ENCODE peak calls at places on chromosome 19, in eight cellular contexts. One of them, this sample, is unnamed.

GRCh38 chr19:35446194-35446593 is 1.9 kb upstream of the FFAR2 start:
- DNase-seq in AG04449: no peak
- DNase-seq in A673: no peak
- DNase-seq in tibial artery: no peak
- DNase-seq in choroid plexus epithelial cell: no peak
- DNase-seq in PC-3: no peak
- DNase-seq in astrocyte: no peak
- DNase-seq in GM13976: peak
- DNase-seq in this sample: no peak

GRCh38 chr19:7833225-7834156 is 3.5 kb downstream of the EVI5L start:
- DNase-seq in AG04449: no peak
- DNase-seq in A673: peak
- DNase-seq in tibial artery: no peak
- DNase-seq in choroid plexus epithelial cell: peak
- DNase-seq in PC-3: peak
- DNase-seq in astrocyte: peak
- DNase-seq in GM13976: no peak
- DNase-seq in this sample: no peak

GRCh38 chr19:51729781-51730180 is 6.0 kb upstream of the HAS1 start:
- DNase-seq in AG04449: no peak
- DNase-seq in A673: no peak
- DNase-seq in tibial artery: no peak
- DNase-seq in choroid plexus epithelial cell: no peak
- DNase-seq in PC-3: no peak
- DNase-seq in astrocyte: no peak
- DNase-seq in GM13976: no peak
- DNase-seq in this sample: no peak

GRCh38 chr19:51460164-51460992 is 2.1 kb upstream of the SIGLEC8 start:
- DNase-seq in AG04449: no peak
- DNase-seq in A673: peak
- DNase-seq in tibial artery: no peak
- DNase-seq in choroid plexus epithelial cell: peak
- DNase-seq in PC-3: peak
- DNase-seq in astrocyte: no peak
- DNase-seq in GM13976: no peak
- DNase-seq in this sample: peak

GRCh38 chr19:5504115-5504514 is 48.9 kb downstream of the ZNRF4 start:
- DNase-seq in AG04449: no peak
- DNase-seq in A673: no peak
- DNase-seq in tibial artery: no peak
- DNase-seq in choroid plexus epithelial cell: no peak
- DNase-seq in PC-3: peak
- DNase-seq in astrocyte: no peak
- DNase-seq in GM13976: no peak
- DNase-seq in this sample: no peak

GRCh38 chr19:7492142-7493055 is 3.6 kb upstream of the PEX11G start:
- DNase-seq in AG04449: no peak
- DNase-seq in A673: no peak
- DNase-seq in tibial artery: no peak
- DNase-seq in choroid plexus epithelial cell: peak
- DNase-seq in PC-3: no peak
- DNase-seq in astrocyte: no peak
- DNase-seq in GM13976: no peak
- DNase-seq in this sample: peak

GRCh38 chr19:13717194-13717643 is 47.1 kb upstream of the MRI1 start:
- DNase-seq in AG04449: no peak
- DNase-seq in A673: no peak
- DNase-seq in tibial artery: no peak
- DNase-seq in choroid plexus epithelial cell: no peak
- DNase-seq in PC-3: peak
- DNase-seq in astrocyte: peak
- DNase-seq in GM13976: no peak
- DNase-seq in this sample: no peak

GRCh38 chr19:57830071-57830602 is at the start of gene ZNF587B:
- DNase-seq in AG04449: no peak
- DNase-seq in A673: peak
- DNase-seq in tibial artery: peak
- DNase-seq in choroid plexus epithelial cell: peak
- DNase-seq in PC-3: peak
- DNase-seq in astrocyte: peak
- DNase-seq in GM13976: no peak
- DNase-seq in this sample: peak

GRCh38 chr19:11005521-11005920 is 44.7 kb downstream of the SMARCA4 start:
- DNase-seq in AG04449: no peak
- DNase-seq in A673: no peak
- DNase-seq in tibial artery: no peak
- DNase-seq in choroid plexus epithelial cell: no peak
- DNase-seq in PC-3: no peak
- DNase-seq in astrocyte: no peak
- DNase-seq in GM13976: no peak
- DNase-seq in this sample: no peak

GRCh38 chr19:30799854-30800755 is 427.9 kb downstream of the ZNF536 start:
- DNase-seq in AG04449: no peak
- DNase-seq in A673: no peak
- DNase-seq in tibial artery: peak
- DNase-seq in choroid plexus epithelial cell: no peak
- DNase-seq in PC-3: no peak
- DNase-seq in astrocyte: no peak
- DNase-seq in GM13976: no peak
- DNase-seq in this sample: no peak

GRCh38 chr19:31874313-31874712 is 471.1 kb upstream of the ZNF507 start:
- DNase-seq in AG04449: no peak
- DNase-seq in A673: no peak
- DNase-seq in tibial artery: no peak
- DNase-seq in choroid plexus epithelial cell: no peak
- DNase-seq in PC-3: no peak
- DNase-seq in astrocyte: no peak
- DNase-seq in GM13976: no peak
- DNase-seq in this sample: no peak

GRCh38 chr19:7230826-7231225 is 63.4 kb downstream of the INSR start:
- DNase-seq in AG04449: no peak
- DNase-seq in A673: no peak
- DNase-seq in tibial artery: peak
- DNase-seq in choroid plexus epithelial cell: no peak
- DNase-seq in PC-3: no peak
- DNase-seq in astrocyte: no peak
- DNase-seq in GM13976: no peak
- DNase-seq in this sample: no peak

GRCh38 chr19:6092329-6093286 is 17.7 kb downstream of the RFX2 start:
- DNase-seq in AG04449: no peak
- DNase-seq in A673: peak
- DNase-seq in tibial artery: peak
- DNase-seq in choroid plexus epithelial cell: peak
- DNase-seq in PC-3: peak
- DNase-seq in astrocyte: peak
- DNase-seq in GM13976: no peak
- DNase-seq in this sample: peak

DNA sequence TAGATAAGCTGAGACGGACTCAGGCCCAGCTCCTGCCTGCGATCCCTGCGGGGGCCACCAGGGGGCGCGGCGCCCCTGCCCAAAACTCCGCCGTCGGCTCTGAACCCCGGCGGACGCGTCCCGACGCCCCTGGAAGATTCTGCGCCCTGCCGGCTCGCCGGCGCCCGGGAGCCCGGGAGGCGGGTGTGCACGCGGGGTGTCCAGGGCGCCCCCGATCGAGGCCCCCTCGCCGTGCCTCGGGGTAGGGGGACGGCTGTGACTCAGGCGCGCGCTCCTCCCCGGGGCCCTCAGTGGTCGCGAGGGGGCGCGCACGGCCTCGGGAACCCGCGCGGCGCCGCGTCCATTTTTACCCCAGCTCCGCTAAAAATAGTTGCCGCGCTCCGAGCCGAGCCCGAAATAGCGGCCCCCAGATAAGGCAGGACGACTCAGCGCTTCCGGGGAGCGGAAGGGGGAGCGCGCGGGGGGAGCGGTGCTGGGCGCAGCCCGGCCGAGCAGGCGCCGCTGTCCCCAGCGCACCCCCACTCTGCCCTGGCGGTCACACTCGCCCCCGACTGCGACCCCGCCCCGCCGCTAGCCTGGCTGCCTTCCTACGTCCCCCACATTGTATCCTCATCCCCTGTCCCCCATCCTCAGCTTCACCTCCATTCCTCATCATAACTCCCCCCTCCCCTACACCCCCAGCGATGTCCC is 16.0 kb upstream of the ERCC1 start:
- DNase-seq in AG04449: no peak
- DNase-seq in A673: peak
- DNase-seq in tibial artery: peak
- DNase-seq in choroid plexus epithelial cell: peak
- DNase-seq in PC-3: peak
- DNase-seq in astrocyte: peak
- DNase-seq in GM13976: peak
- DNase-seq in this sample: peak
- TF ChIP-seq CTCF in AG04449: peak
- TF ChIP-seq CTCF in A673: peak
- TF ChIP-seq CTCF in tibial artery: peak
- TF ChIP-seq CTCF in choroid plexus epithelial cell: peak
- TF ChIP-seq CTCF in PC-3: peak
- TF ChIP-seq CTCF in astrocyte: peak
- TF ChIP-seq CTCF in GM13976: peak
- TF ChIP-seq CTCF in this sample: peak

GRCh38 chr19:39356073-39356472 is 13.9 kb downstream of the SAMD4B start:
- DNase-seq in AG04449: no peak
- DNase-seq in A673: no peak
- DNase-seq in tibial artery: no peak
- DNase-seq in choroid plexus epithelial cell: no peak
- DNase-seq in PC-3: no peak
- DNase-seq in astrocyte: no peak
- DNase-seq in GM13976: no peak
- DNase-seq in this sample: no peak
- TF ChIP-seq CTCF in AG04449: no peak
- TF ChIP-seq CTCF in A673: no peak
- TF ChIP-seq CTCF in tibial artery: no peak
- TF ChIP-seq CTCF in choroid plexus epithelial cell: no peak
- TF ChIP-seq CTCF in PC-3: no peak
- TF ChIP-seq CTCF in astrocyte: no peak
- TF ChIP-seq CTCF in GM13976: no peak
- TF ChIP-seq CTCF in this sample: no peak

GRCh38 chr19:34126966-34127365 is 45.3 kb upstream of the LSM14A start:
- DNase-seq in AG04449: no peak
- DNase-seq in A673: no peak
- DNase-seq in tibial artery: no peak
- DNase-seq in choroid plexus epithelial cell: no peak
- DNase-seq in PC-3: no peak
- DNase-seq in astrocyte: no peak
- DNase-seq in GM13976: no peak
- DNase-seq in this sample: no peak

GRCh38 chr19:34124828-34125227 is 47.5 kb upstream of the LSM14A start:
- DNase-seq in AG04449: no peak
- DNase-seq in A673: peak
- DNase-seq in tibial artery: no peak
- DNase-seq in choroid plexus epithelial cell: no peak
- DNase-seq in PC-3: peak
- DNase-seq in astrocyte: no peak
- DNase-seq in GM13976: no peak
- DNase-seq in this sample: no peak

GRCh38 chr19:34118879-34119748 is 53.2 kb upstream of the LSM14A start:
- DNase-seq in AG04449: no peak
- DNase-seq in A673: peak
- DNase-seq in tibial artery: no peak
- DNase-seq in choroid plexus epithelial cell: no peak
- DNase-seq in PC-3: no peak
- DNase-seq in astrocyte: no peak
- DNase-seq in GM13976: no peak
- DNase-seq in this sample: no peak

DNA sequence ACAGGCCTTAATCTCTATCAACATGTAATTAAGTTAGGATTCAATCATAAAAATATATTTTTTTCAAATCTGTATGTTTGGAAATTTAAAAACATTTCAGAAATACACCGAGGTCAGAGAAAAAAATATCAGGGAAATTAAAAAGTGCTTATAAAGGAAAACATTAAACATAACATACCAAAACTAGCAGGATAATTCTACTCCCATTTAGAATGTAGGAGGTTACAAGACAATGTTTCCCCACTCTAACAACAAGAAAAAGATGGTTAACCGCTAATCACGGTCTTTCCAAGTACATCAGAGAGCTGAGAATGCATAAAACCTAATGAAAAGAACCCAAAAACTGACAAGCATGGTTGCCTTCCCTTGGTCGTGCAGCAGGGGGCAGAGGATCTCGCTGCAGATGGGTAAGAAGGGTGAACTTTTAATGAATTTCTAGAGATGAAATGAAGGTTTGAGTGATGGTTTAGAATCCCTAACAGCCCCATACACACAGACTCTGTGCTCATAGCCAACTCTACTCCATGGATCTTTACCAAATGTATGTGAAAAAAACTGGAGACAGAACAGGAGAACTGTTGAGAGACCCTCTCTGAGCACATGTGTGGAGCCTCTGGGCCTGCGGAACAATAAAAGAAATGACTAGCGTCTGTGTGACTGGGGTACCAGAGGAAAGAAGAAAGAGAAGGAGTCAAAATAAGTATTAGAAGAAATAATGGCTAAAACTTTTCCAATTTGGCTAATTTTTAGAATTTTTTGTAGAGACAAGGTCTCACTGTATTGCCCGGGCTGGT is 51.3 kb upstream of the LSM14A start:
- DNase-seq in AG04449: no peak
- DNase-seq in A673: peak
- DNase-seq in tibial artery: no peak
- DNase-seq in choroid plexus epithelial cell: peak
- DNase-seq in PC-3: peak
- DNase-seq in astrocyte: peak
- DNase-seq in GM13976: peak
- DNase-seq in this sample: peak
- TF ChIP-seq CTCF in AG04449: peak
- TF ChIP-seq CTCF in A673: peak
- TF ChIP-seq CTCF in tibial artery: peak
- TF ChIP-seq CTCF in choroid plexus epithelial cell: peak
- TF ChIP-seq CTCF in PC-3: peak
- TF ChIP-seq CTCF in astrocyte: peak
- TF ChIP-seq CTCF in GM13976: peak
- TF ChIP-seq CTCF in this sample: peak

DNA sequence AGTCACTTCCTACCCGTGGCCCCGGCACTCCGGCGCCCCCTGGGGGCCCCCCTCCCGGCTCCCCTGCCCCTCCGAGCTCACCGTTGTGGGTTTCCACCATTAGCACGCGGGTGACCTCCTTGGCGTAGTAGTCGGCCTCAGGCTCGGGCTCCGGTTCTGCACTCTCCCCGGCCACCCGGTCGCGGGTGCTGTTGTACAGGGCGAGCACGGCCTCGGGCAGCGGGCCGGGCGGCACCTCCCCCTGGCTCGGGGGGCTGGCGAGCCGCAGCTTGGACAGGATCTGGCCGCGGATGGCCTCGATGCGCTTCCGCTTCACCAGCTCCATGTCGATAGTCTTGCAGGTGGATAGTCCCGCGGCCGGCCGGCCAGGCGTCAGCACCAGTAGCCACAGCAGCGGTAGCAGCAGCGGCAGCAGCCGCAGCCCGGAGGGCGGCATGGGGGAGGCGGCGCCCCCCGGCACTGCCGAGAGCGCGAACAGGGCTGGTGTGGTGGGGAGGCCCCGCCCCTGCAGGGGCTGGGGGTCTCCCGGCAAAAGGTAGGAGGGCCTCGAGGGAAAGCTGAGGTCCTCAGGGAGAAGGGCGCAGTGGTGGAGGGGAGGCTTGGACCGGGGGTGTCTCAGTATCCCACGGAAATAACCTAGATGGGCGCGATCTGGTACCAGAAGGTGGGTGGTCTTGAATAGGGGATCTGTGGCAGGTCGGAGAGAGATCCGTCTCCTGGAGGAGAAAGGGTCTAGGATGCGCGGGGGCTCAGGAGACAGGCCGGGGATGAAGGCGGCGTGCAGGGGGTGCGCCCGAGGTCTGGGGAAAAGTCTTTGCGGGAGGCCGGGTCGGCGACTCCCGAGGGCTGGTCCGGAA is 885 bp downstream of the TGFB1 start:
- DNase-seq in AG04449: no peak
- DNase-seq in A673: peak
- DNase-seq in tibial artery: peak
- DNase-seq in choroid plexus epithelial cell: peak
- DNase-seq in PC-3: peak
- DNase-seq in astrocyte: no peak
- DNase-seq in GM13976: peak
- DNase-seq in this sample: peak
- TF ChIP-seq CTCF in AG04449: peak
- TF ChIP-seq CTCF in A673: peak
- TF ChIP-seq CTCF in tibial artery: peak
- TF ChIP-seq CTCF in choroid plexus epithelial cell: peak
- TF ChIP-seq CTCF in PC-3: peak
- TF ChIP-seq CTCF in astrocyte: peak
- TF ChIP-seq CTCF in GM13976: peak
- TF ChIP-seq CTCF in this sample: peak

This sample was measured in endothelial cell of umbilical vein.